ENCODE peak calls at places on chromosomes 3 and 15, in four cellular contexts. One of them, this sample, is unnamed.

GRCh38 chr3:100902572-100902971 is 90.6 kb downstream of the ABI3BP start:
- DNase-seq in H1: no peak
- DNase-seq in HepG2: no peak
- DNase-seq in GM12878: no peak
- DNase-seq in this sample: no peak

GRCh38 chr3:155688481-155688880 is 56.4 kb downstream of the PLCH1 start:
- DNase-seq in H1: no peak
- DNase-seq in HepG2: no peak
- DNase-seq in GM12878: no peak
- DNase-seq in this sample: no peak

GRCh38 chr15:52018244-52018643 is 775 bp upstream of the MAPK6 start:
- DNase-seq in H1: no peak
- DNase-seq in HepG2: no peak
- DNase-seq in GM12878: no peak
- DNase-seq in this sample: no peak

GRCh38 chr3:17044844-17045243 is 160.1 kb downstream of the PLCL2 start:
- DNase-seq in H1: no peak
- DNase-seq in HepG2: no peak
- DNase-seq in GM12878: no peak
- DNase-seq in this sample: no peak

GRCh38 chr3:35393916-35394315 is 245.4 kb upstream of the ARPP21 start:
- DNase-seq in H1: no peak
- DNase-seq in HepG2: no peak
- DNase-seq in GM12878: no peak
- DNase-seq in this sample: peak

GRCh38 chr3:38738630-38739395 is 77.2 kb downstream of the SCN10A start:
- DNase-seq in H1: peak
- DNase-seq in HepG2: peak
- DNase-seq in GM12878: no peak
- DNase-seq in this sample: peak

GRCh38 chr3:45751537-45752242 is 44.6 kb downstream of the SLC6A20 start:
- DNase-seq in H1: no peak
- DNase-seq in HepG2: peak
- DNase-seq in GM12878: no peak
- DNase-seq in this sample: no peak

GRCh38 chr3:130850044-130850797 is 43.7 kb upstream of the ATP2C1 start:
- DNase-seq in H1: no peak
- DNase-seq in HepG2: no peak
- DNase-seq in GM12878: peak
- DNase-seq in this sample: peak

GRCh38 chr3:146598486-146598885 is 6.7 kb downstream of the PLSCR5 start:
- DNase-seq in H1: no peak
- DNase-seq in HepG2: no peak
- DNase-seq in GM12878: no peak
- DNase-seq in this sample: no peak

GRCh38 chr3:71785594-71786472 is 885 bp upstream of the PROK2 start:
- DNase-seq in H1: no peak
- DNase-seq in HepG2: no peak
- DNase-seq in GM12878: no peak
- DNase-seq in this sample: no peak

GRCh38 chr3:81105761-81106160 is 655.7 kb downstream of the GBE1 start:
- DNase-seq in H1: no peak
- DNase-seq in HepG2: no peak
- DNase-seq in GM12878: no peak
- DNase-seq in this sample: no peak

GRCh38 chr3:173529062-173529711 is 131.6 kb downstream of the NLGN1 start:
- DNase-seq in H1: no peak
- DNase-seq in HepG2: peak
- DNase-seq in GM12878: no peak
- DNase-seq in this sample: peak

GRCh38 chr3:157136647-157137387 is 23.1 kb downstream of the CCNL1 start:
- DNase-seq in H1: no peak
- DNase-seq in HepG2: peak
- DNase-seq in GM12878: no peak
- DNase-seq in this sample: no peak

GRCh38 chr3:97131476-97131875 is 317.1 kb downstream of the EPHA6 start:
- DNase-seq in H1: no peak
- DNase-seq in HepG2: no peak
- DNase-seq in GM12878: no peak
- DNase-seq in this sample: peak

GRCh38 chr3:172132721-172133311 is 93.4 kb downstream of the FNDC3B start:
- DNase-seq in H1: no peak
- DNase-seq in HepG2: no peak
- DNase-seq in GM12878: no peak
- DNase-seq in this sample: no peak
- TF ChIP-seq TCF12 in H1: no peak
- TF ChIP-seq TCF12 in HepG2: no peak
- TF ChIP-seq TCF12 in GM12878: no peak
- TF ChIP-seq TCF12 in this sample: no peak

GRCh38 chr3:33173672-33174071 is 44.9 kb downstream of the SUSD5 start:
- DNase-seq in H1: no peak
- DNase-seq in HepG2: no peak
- DNase-seq in GM12878: no peak
- DNase-seq in this sample: no peak
- TF ChIP-seq TCF12 in H1: no peak
- TF ChIP-seq TCF12 in HepG2: no peak
- TF ChIP-seq TCF12 in GM12878: no peak
- TF ChIP-seq TCF12 in this sample: no peak

GRCh38 chr15:25180606-25181289 is 226.0 kb downstream of the SNRPN start:
- DNase-seq in H1: no peak
- DNase-seq in HepG2: no peak
- DNase-seq in GM12878: no peak
- DNase-seq in this sample: no peak
- TF ChIP-seq TCF12 in H1: no peak
- TF ChIP-seq TCF12 in HepG2: no peak
- TF ChIP-seq TCF12 in GM12878: no peak
- TF ChIP-seq TCF12 in this sample: no peak

DNA sequence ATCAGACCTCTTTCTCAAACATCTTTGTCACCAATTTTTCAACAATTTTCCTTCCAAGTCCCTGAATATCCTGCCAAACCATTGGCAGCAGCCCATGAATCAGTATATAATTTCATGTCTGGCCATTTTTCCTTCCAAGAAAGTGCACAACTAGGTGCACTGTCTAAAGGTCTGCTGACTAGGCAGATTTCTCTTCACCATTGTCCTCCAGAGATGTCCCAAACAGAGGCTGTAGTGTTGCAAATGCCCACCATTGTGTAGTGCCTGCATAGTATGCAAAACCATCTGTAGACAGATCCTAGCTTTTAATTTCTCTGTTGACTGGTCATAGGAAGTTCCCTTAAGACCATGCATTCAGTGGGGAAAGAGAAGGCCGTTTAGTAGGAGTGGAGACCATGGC is 25.0 kb upstream of the GOLGA6L2 start:
- DNase-seq in H1: no peak
- DNase-seq in HepG2: no peak
- DNase-seq in GM12878: no peak
- DNase-seq in this sample: no peak
- TF ChIP-seq TCF12 in H1: no peak
- TF ChIP-seq TCF12 in HepG2: no peak
- TF ChIP-seq TCF12 in GM12878: no peak
- TF ChIP-seq TCF12 in this sample: no peak

DNA sequence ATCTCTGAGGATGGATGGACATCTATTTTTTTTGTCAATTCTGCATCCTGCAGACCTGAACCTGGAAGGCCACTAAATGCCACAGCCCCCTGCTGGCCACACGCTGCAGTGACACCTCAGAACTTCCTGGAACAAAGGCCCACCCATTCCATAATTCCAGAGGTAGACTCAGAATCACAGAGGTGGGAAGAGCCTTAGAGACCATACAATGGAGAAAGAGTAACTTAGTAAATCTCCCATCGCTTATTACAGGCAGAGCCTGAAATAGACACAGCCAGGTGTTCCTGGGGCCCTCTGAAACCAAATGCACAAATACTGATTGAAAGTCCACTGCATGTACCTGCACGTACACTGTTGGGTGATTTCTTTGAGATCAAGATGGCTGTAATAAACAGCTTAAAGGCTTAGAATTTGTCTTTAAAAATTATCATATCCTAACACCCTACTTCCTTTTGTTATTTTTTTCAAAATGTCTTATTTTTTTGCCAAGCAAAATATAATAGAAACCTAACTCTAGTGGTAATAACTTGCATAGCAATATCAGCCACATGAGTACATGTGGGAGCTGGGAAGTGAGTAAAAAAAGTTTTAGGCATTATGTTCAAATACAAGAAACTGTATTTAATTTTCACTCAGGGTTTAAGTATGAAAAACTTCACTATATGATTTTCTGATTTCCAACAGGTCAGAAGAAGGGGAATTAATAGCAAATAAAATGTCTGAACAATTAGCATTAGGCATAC is 62.7 kb downstream of the EOMES start:
- DNase-seq in H1: peak
- DNase-seq in HepG2: peak
- DNase-seq in GM12878: no peak
- DNase-seq in this sample: peak
- TF ChIP-seq TCF12 in H1: no peak
- TF ChIP-seq TCF12 in HepG2: no peak
- TF ChIP-seq TCF12 in GM12878: no peak
- TF ChIP-seq TCF12 in this sample: no peak

This sample was measured in SK-N-SH.